ENCODE peak calls at places on chromosome 10, in eight cellular contexts. R, L, E, A, N, Q, H and U are unnamed samples.

GRCh38 chr10:102917314-102917961 is 656 bp upstream of the CNNM2 start:
- DNase-seq in H (peak), N (peak), L (no peak), A (peak), Q (peak), E (peak), R (peak), U (peak)

GRCh38 chr10:106577266-106577665 is 587.2 kb downstream of the SORCS1 start:
- DNase-seq in L (no peak), N (no peak), E (peak), Q (no peak), A (peak), H (no peak), R (no peak), U (no peak)

GRCh38 chr10:66167816-66168215 is 758.0 kb upstream of the LRRTM3 start:
- DNase-seq in E (no peak), A (no peak), Q (no peak), L (no peak), R (no peak), N (no peak), H (peak), U (no peak)

GRCh38 chr10:93749218-93749799 is 8.4 kb upstream of the LGI1 start:
- DNase-seq in Q (no peak), N (no peak), E (peak), H (no peak), L (no peak), R (no peak), A (peak), U (no peak)

GRCh38 chr10:36771725-36772124 is 353.7 kb upstream of the ANKRD30A start:
- DNase-seq in N (no peak), E (peak), Q (no peak), R (no peak), L (no peak), A (no peak), H (no peak), U (no peak)

GRCh38 chr10:122974034-122974433 is 6.2 kb upstream of the PSTK start:
- DNase-seq in A (no peak), L (no peak), Q (no peak), N (no peak), R (no peak), E (no peak), H (no peak), U (no peak)

GRCh38 chr10:69360485-69361302 is 56.0 kb downstream of the TACR2 start:
- DNase-seq in Q (no peak), E (peak), A (no peak), N (no peak), L (no peak), R (peak), H (peak), U (no peak)

GRCh38 chr10:32144817-32145688 is 88.8 kb upstream of the KIF5B start:
- DNase-seq in R (no peak), N (no peak), L (no peak), Q (no peak), H (no peak), A (no peak), E (no peak), U (no peak)

GRCh38 chr10:94172332-94172731 is 178.6 kb downstream of the PLCE1 start:
- DNase-seq in L (no peak), N (no peak), Q (no peak), H (no peak), R (no peak), A (no peak), E (peak), U (no peak)